ENCODE peak calls at places on chromosomes 7 and 10, in four cellular contexts. One of them, this sample, is unnamed.

GRCh38 chr10:73641272-73642060 is at the start of gene MYOZ1:
- DNase-seq in foreskin fibroblast: no peak
- DNase-seq in neural crest cell: no peak
- DNase-seq in fibroblast of lung: peak; percentile 10
- DNase-seq in this sample: no peak

GRCh38 chr10:70358446-70358845 is 24.0 kb downstream of the LRRC20 start:
- DNase-seq in foreskin fibroblast: no peak
- DNase-seq in neural crest cell: no peak
- DNase-seq in fibroblast of lung: no peak
- DNase-seq in this sample: no peak

GRCh38 chr10:12165992-12166775 is 29.5 kb downstream of the NUDT5 start:
- DNase-seq in foreskin fibroblast: no peak
- DNase-seq in neural crest cell: no peak
- DNase-seq in fibroblast of lung: no peak
- DNase-seq in this sample: no peak

GRCh38 chr7:127064-127598 is 65.2 kb upstream of the FAM20C start:
- DNase-seq in foreskin fibroblast: no peak
- DNase-seq in neural crest cell: no peak
- DNase-seq in fibroblast of lung: no peak
- DNase-seq in this sample: no peak

GRCh38 chr10:103123282-103124033 is 69.6 kb downstream of the NT5C2 start:
- DNase-seq in foreskin fibroblast: no peak
- DNase-seq in neural crest cell: no peak
- DNase-seq in fibroblast of lung: no peak
- DNase-seq in this sample: no peak

GRCh38 chr10:46297406-46298204 is 10.8 kb downstream of the ANTXRL start:
- DNase-seq in foreskin fibroblast: no peak
- DNase-seq in neural crest cell: no peak
- DNase-seq in fibroblast of lung: no peak
- DNase-seq in this sample: no peak

GRCh38 chr7:140049339-140050024 is 13.3 kb downstream of the PARP12 start:
- DNase-seq in foreskin fibroblast: no peak
- DNase-seq in neural crest cell: no peak
- DNase-seq in fibroblast of lung: peak; percentile 41
- DNase-seq in this sample: no peak

GRCh38 chr10:98240524-98240923 is 27.5 kb downstream of the LOXL4 start:
- DNase-seq in foreskin fibroblast: no peak
- DNase-seq in neural crest cell: no peak
- DNase-seq in fibroblast of lung: no peak
- DNase-seq in this sample: no peak

GRCh38 chr10:103712898-103713498 is 142.4 kb downstream of the SH3PXD2A start:
- DNase-seq in foreskin fibroblast: peak; percentile 65
- DNase-seq in neural crest cell: peak; percentile 89
- DNase-seq in fibroblast of lung: peak; percentile 55
- DNase-seq in this sample: peak; percentile 79

GRCh38 chr10:649798-650690 is 39.4 kb downstream of the DIP2C start:
- DNase-seq in foreskin fibroblast: no peak
- DNase-seq in neural crest cell: no peak
- DNase-seq in fibroblast of lung: no peak
- DNase-seq in this sample: no peak

GRCh38 chr7:6262206-6262605 is 10.2 kb downstream of the CYTH3 start:
- DNase-seq in foreskin fibroblast: no peak
- DNase-seq in neural crest cell: no peak
- DNase-seq in fibroblast of lung: no peak
- DNase-seq in this sample: no peak

GRCh38 chr7:116180302-116180701 is 30.0 kb upstream of the TES start:
- DNase-seq in foreskin fibroblast: peak; percentile 43
- DNase-seq in neural crest cell: no peak
- DNase-seq in fibroblast of lung: peak; percentile 51
- DNase-seq in this sample: no peak

GRCh38 chr10:74081192-74081803 is 69.3 kb downstream of the AP3M1 start:
- DNase-seq in foreskin fibroblast: peak; percentile 50
- DNase-seq in neural crest cell: peak; percentile 47
- DNase-seq in fibroblast of lung: peak; percentile 50
- DNase-seq in this sample: peak; percentile 25

GRCh38 chr10:26858707-26859034 is 2.1 kb downstream of the ABI1 start:
- DNase-seq in foreskin fibroblast: no peak
- DNase-seq in neural crest cell: no peak
- DNase-seq in fibroblast of lung: no peak
- DNase-seq in this sample: no peak

GRCh38 chr10:33263453-33263852 is 71.0 kb downstream of the NRP1 start:
- DNase-seq in foreskin fibroblast: no peak
- DNase-seq in neural crest cell: no peak
- DNase-seq in fibroblast of lung: peak; percentile 79
- DNase-seq in this sample: no peak

GRCh38 chr7:151078233-151079040 is 2.2 kb downstream of the FASTK start:
- DNase-seq in foreskin fibroblast: no peak
- DNase-seq in neural crest cell: no peak
- DNase-seq in fibroblast of lung: no peak
- DNase-seq in this sample: no peak

GRCh38 chr7:33710608-33711007 is 194.7 kb upstream of the BMPER start:
- DNase-seq in foreskin fibroblast: no peak
- DNase-seq in neural crest cell: no peak
- DNase-seq in fibroblast of lung: peak; percentile 68
- DNase-seq in this sample: no peak

GRCh38 chr10:75444781-75445386 is 13.5 kb downstream of the LRMDA start:
- DNase-seq in foreskin fibroblast: no peak
- DNase-seq in neural crest cell: no peak
- DNase-seq in fibroblast of lung: peak; percentile 23
- DNase-seq in this sample: no peak

GRCh38 chr7:84663224-84663623 is 468.6 kb upstream of the SEMA3A start:
- DNase-seq in foreskin fibroblast: no peak
- DNase-seq in neural crest cell: no peak
- DNase-seq in fibroblast of lung: no peak
- DNase-seq in this sample: no peak

GRCh38 chr7:5854738-5855137 is 25.9 kb upstream of the OCM start:
- DNase-seq in foreskin fibroblast: no peak
- DNase-seq in neural crest cell: no peak
- DNase-seq in fibroblast of lung: no peak
- DNase-seq in this sample: no peak

GRCh38 chr10:47158116-47159071 is 141.6 kb upstream of the GDF10 start:
- DNase-seq in foreskin fibroblast: no peak
- DNase-seq in neural crest cell: no peak
- DNase-seq in fibroblast of lung: no peak
- DNase-seq in this sample: no peak

GRCh38 chr10:103232772-103233488 is 12.8 kb upstream of the RPEL1 start:
- DNase-seq in foreskin fibroblast: peak; percentile 56
- DNase-seq in neural crest cell: no peak
- DNase-seq in fibroblast of lung: peak; percentile 82
- DNase-seq in this sample: no peak

GRCh38 chr7:151063212-151063561 is 3.8 kb downstream of the SLC4A2 start:
- DNase-seq in foreskin fibroblast: no peak
- DNase-seq in neural crest cell: no peak
- DNase-seq in fibroblast of lung: peak; percentile 67
- DNase-seq in this sample: no peak

GRCh38 chr10:30827531-30828120 is 198.1 kb upstream of the LYZL2 start:
- DNase-seq in foreskin fibroblast: peak; percentile 74
- DNase-seq in neural crest cell: no peak
- DNase-seq in fibroblast of lung: peak; percentile 46
- DNase-seq in this sample: no peak

GRCh38 chr7:82567356-82567755 is 123.8 kb upstream of the CACNA2D1 start:
- DNase-seq in foreskin fibroblast: no peak
- DNase-seq in neural crest cell: no peak
- DNase-seq in fibroblast of lung: no peak
- DNase-seq in this sample: no peak

GRCh38 chr7:122518488-122518887 is 180.4 kb downstream of the RNF133 start:
- DNase-seq in foreskin fibroblast: no peak
- DNase-seq in neural crest cell: no peak
- DNase-seq in fibroblast of lung: no peak
- DNase-seq in this sample: no peak

GRCh38 chr7:30755384-30756154 is 3.6 kb downstream of the INMT start:
- DNase-seq in foreskin fibroblast: no peak
- DNase-seq in neural crest cell: no peak
- DNase-seq in fibroblast of lung: peak; percentile 29
- DNase-seq in this sample: no peak

GRCh38 chr7:138891446-138891810 is 89.8 kb downstream of the KIAA1549 start:
- DNase-seq in foreskin fibroblast: peak; percentile 57
- DNase-seq in neural crest cell: no peak
- DNase-seq in fibroblast of lung: no peak
- DNase-seq in this sample: no peak

DNA sequence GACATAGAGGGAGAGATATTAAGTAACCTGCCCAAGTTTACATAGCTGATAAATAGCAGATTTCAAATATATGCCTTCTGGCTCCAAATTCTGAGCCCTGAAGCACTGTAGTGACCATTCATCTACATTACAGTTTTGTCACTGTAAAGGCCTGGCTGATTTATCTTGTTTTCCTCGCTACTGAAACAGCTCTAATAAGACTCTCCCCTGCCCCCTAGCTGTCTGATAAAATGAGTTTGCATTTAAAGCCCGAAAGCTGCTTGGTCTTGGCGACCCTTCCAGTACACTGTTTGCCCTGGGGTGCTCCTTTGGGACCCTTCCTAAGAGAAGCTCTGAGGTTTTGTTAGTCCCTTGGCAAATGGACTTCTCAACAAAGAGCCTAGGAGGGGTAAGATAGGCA is 59.7 kb upstream of the RAB11FIP2 start:
- DNase-seq in foreskin fibroblast: peak; percentile 6
- DNase-seq in neural crest cell: no peak
- DNase-seq in fibroblast of lung: peak; percentile 14
- DNase-seq in this sample: no peak
- TF ChIP-seq CTCF in foreskin fibroblast: peak; percentile 32
- TF ChIP-seq CTCF in neural crest cell: peak; percentile 59
- TF ChIP-seq CTCF in fibroblast of lung: peak; percentile 36
- TF ChIP-seq CTCF in this sample: peak; percentile 64

GRCh38 chr10:102064868-102065560 is at the start of gene HPS6:
- DNase-seq in foreskin fibroblast: peak; percentile 92
- DNase-seq in neural crest cell: peak; percentile 66
- DNase-seq in fibroblast of lung: peak; percentile 86
- DNase-seq in this sample: peak; percentile 92

GRCh38 chr10:102064503-102064867 is 664 bp upstream of the HPS6 start:
- DNase-seq in foreskin fibroblast: no peak
- DNase-seq in neural crest cell: no peak
- DNase-seq in fibroblast of lung: no peak
- DNase-seq in this sample: no peak

GRCh38 chr10:102066421-102067068 is 1.4 kb downstream of the HPS6 start:
- DNase-seq in foreskin fibroblast: no peak
- DNase-seq in neural crest cell: no peak
- DNase-seq in fibroblast of lung: no peak
- DNase-seq in this sample: no peak

GRCh38 chr10:102067091-102067916 is 2.2 kb downstream of the HPS6 start:
- DNase-seq in foreskin fibroblast: no peak
- DNase-seq in neural crest cell: no peak
- DNase-seq in fibroblast of lung: no peak
- DNase-seq in this sample: no peak

GRCh38 chr10:102065561-102066420 is 642 bp downstream of the HPS6 start:
- DNase-seq in foreskin fibroblast: peak; percentile 14
- DNase-seq in neural crest cell: peak; percentile 35
- DNase-seq in fibroblast of lung: no peak
- DNase-seq in this sample: no peak
- TF ChIP-seq CTCF in foreskin fibroblast: no peak
- TF ChIP-seq CTCF in neural crest cell: no peak
- TF ChIP-seq CTCF in fibroblast of lung: no peak
- TF ChIP-seq CTCF in this sample: peak; percentile 0

DNA sequence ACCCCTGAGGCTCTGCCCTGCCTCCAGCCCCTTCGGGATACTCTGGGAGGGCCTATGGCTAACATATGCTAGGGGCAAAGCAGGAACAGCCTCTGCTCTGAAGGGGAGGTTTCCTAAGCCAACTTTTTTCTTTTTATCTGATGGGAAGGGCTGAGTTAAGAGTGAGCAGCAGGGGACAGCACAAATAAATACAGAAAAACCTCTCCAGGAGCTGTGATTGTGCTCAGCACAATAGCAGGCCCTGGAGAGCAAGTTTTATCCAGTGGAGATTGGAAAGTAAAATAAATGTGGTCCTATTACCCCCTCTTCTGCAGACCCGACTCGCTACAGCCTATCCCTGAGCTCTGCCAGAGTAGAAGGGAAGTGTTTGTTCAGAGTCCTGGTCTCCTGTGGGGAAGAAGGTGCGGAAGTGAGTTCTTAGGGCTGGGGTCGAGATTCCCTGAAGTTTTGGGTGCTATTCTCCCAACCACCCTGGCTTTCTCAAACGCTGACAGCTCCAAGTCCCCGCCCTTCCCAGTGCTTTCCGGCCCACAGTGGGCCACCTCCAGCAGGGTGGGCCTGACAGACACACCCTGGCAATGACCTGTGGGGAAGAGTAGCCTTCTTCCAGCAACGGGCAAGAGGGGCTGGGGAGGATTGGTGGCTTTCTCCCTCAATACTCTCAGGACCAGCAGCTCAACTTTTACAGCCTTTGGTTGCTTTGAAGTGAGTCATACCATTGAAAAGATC is 23.0 kb upstream of the AFAP1L2 start:
- DNase-seq in foreskin fibroblast: no peak
- DNase-seq in neural crest cell: no peak
- DNase-seq in fibroblast of lung: no peak
- DNase-seq in this sample: no peak
- TF ChIP-seq CTCF in foreskin fibroblast: no peak
- TF ChIP-seq CTCF in neural crest cell: no peak
- TF ChIP-seq CTCF in fibroblast of lung: no peak
- TF ChIP-seq CTCF in this sample: no peak

GRCh38 chr7:153832160-153832559 is 220.0 kb upstream of the DPP6 start:
- DNase-seq in foreskin fibroblast: no peak
- DNase-seq in neural crest cell: no peak
- DNase-seq in fibroblast of lung: no peak
- DNase-seq in this sample: no peak

GRCh38 chr7:153835712-153836265 is 216.4 kb upstream of the DPP6 start:
- DNase-seq in foreskin fibroblast: no peak
- DNase-seq in neural crest cell: no peak
- DNase-seq in fibroblast of lung: no peak
- DNase-seq in this sample: no peak

GRCh38 chr7:153829523-153829922 is 222.7 kb upstream of the DPP6 start:
- DNase-seq in foreskin fibroblast: no peak
- DNase-seq in neural crest cell: no peak
- DNase-seq in fibroblast of lung: no peak
- DNase-seq in this sample: no peak

GRCh38 chr7:153840861-153841260 is 211.3 kb upstream of the DPP6 start:
- DNase-seq in foreskin fibroblast: no peak
- DNase-seq in neural crest cell: no peak
- DNase-seq in fibroblast of lung: no peak
- DNase-seq in this sample: no peak

GRCh38 chr7:153835104-153835503 is 217.1 kb upstream of the DPP6 start:
- DNase-seq in foreskin fibroblast: no peak
- DNase-seq in neural crest cell: no peak
- DNase-seq in fibroblast of lung: no peak
- DNase-seq in this sample: no peak
- TF ChIP-seq CTCF in foreskin fibroblast: no peak
- TF ChIP-seq CTCF in neural crest cell: no peak
- TF ChIP-seq CTCF in fibroblast of lung: no peak
- TF ChIP-seq CTCF in this sample: no peak

DNA sequence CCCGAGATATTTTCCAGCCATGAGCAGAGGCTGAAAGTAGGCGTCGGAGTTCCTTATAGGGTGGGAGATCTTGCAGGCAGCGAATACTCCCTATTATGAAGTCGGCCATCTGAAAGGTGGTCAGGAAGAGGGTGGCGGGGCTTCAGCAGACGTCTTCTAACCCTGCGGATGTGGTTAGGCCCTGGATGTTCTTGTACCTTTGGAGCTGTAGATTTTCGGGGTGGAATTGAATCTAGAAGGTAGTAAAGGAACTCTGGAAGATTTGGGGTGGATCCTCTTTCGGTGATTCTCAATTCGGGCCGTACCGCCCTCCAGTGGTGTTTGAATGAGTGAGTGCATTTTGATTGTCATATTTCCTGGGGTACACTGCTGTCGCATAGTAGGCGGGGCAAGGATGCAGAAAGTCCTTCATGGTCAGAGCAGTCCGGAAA is 635 bp downstream of the NUP205 start:
- DNase-seq in foreskin fibroblast: peak; percentile 48
- DNase-seq in neural crest cell: peak; percentile 46
- DNase-seq in fibroblast of lung: peak; percentile 59
- DNase-seq in this sample: peak; percentile 28
- TF ChIP-seq CTCF in foreskin fibroblast: peak; percentile 57
- TF ChIP-seq CTCF in neural crest cell: peak; percentile 67
- TF ChIP-seq CTCF in fibroblast of lung: peak; percentile 55
- TF ChIP-seq CTCF in this sample: peak; percentile 57

This sample was measured in D721Med.